ENCODE peak calls at places on chromosomes 16 and 17, in four cellular contexts. P is naive thymus-derived CD4-positive, alpha-beta T cell; E is ureter; V is head of caudate nucleus. J is an unnamed sample.

GRCh38 chr16:58459344-58460218 is 40.4 kb upstream of the NDRG4 start:
- DNase-seq in P (no peak), E (no peak), V (peak), J (no peak)

GRCh38 chr17:17778308-17779014 is 58.3 kb downstream of the SREBF1 start:
- DNase-seq in P (no peak), E (peak), V (peak), J (no peak)

GRCh38 chr16:1822801-1823200 is 3.8 kb downstream of the HAGH start:
- DNase-seq in P (no peak), E (no peak), V (no peak), J (no peak)

GRCh38 chr16:49543315-49543946 is 169.8 kb downstream of the C16orf78 start:
- DNase-seq in P (no peak), E (no peak), V (no peak), J (no peak)

GRCh38 chr16:34054969-34055368 is 595.6 kb downstream of the TP53TG3F start:
- DNase-seq in P (no peak), E (no peak), V (no peak), J (no peak)

GRCh38 chr17:31318298-31319190 is 2.9 kb downstream of the EVI2A start:
- DNase-seq in P (peak), E (no peak), V (peak), J (no peak)

GRCh38 chr17:37607637-37608368 is 1.4 kb downstream of the SYNRG start:
- DNase-seq in P (peak), E (no peak), V (no peak), J (no peak)

GRCh38 chr16:16025214-16025968 is 76.0 kb downstream of the ABCC1 start:
- DNase-seq in P (peak), E (peak), V (no peak), J (no peak)

GRCh38 chr17:33967608-33968349 is 287.3 kb upstream of the CCL2 start:
- DNase-seq in P (no peak), E (no peak), V (no peak), J (no peak)

GRCh38 chr16:50692999-50693781 is at the start of gene NOD2:
- DNase-seq in P (no peak), E (no peak), V (no peak), J (peak)

GRCh38 chr17:50170662-50171370 is 5.0 kb downstream of the SGCA start:
- DNase-seq in P (no peak), E (no peak), V (no peak), J (no peak)

GRCh38 chr16:84585886-84586285 is 32.0 kb downstream of the COTL1 start:
- DNase-seq in P (no peak), E (no peak), V (peak), J (no peak)

GRCh38 chr17:18257747-18258355 is 687 bp downstream of the FLII start:
- DNase-seq in P (peak), E (peak), V (peak), J (peak)

GRCh38 chr16:75306102-75306762 is 54.8 kb upstream of the BCAR1 start:
- DNase-seq in P (no peak), E (no peak), V (no peak), J (peak)

GRCh38 chr16:50763211-50763610 is 21.3 kb downstream of the CYLD start:
- DNase-seq in P (no peak), E (no peak), V (no peak), J (no peak)

GRCh38 chr16:8768701-8769100 is 28.7 kb downstream of the TMEM186 start:
- DNase-seq in P (no peak), E (no peak), V (no peak), J (no peak)

GRCh38 chr16:1773703-1774455 is 945 bp upstream of the MRPS34 start:
- DNase-seq in P (no peak), E (no peak), V (peak), J (no peak)

GRCh38 chr17:522912-523311 is 170.3 kb upstream of the RPH3AL start:
- DNase-seq in P (no peak), E (no peak), V (no peak), J (no peak)

GRCh38 chr16:50354629-50355456 is 13.9 kb downstream of the BRD7 start:
- DNase-seq in P (no peak), E (no peak), V (no peak), J (no peak)

GRCh38 chr17:2095536-2095910 is 40.6 kb downstream of the HIC1 start:
- DNase-seq in P (no peak), E (no peak), V (no peak), J (no peak)

GRCh38 chr17:73232587-73233373 is 28.9 kb downstream of the CPSF4L start:
- DNase-seq in P (no peak), E (peak), V (peak), J (peak)

GRCh38 chr17:33603794-33604193 is 310.7 kb upstream of the ASIC2 start:
- DNase-seq in P (no peak), E (no peak), V (no peak), J (no peak)

GRCh38 chr16:84247341-84247740 is 7.5 kb upstream of the KCNG4 start:
- DNase-seq in P (no peak), E (no peak), V (no peak), J (no peak)

GRCh38 chr17:1546292-1546922 is 16.2 kb downstream of the PITPNA start:
- DNase-seq in P (no peak), E (no peak), V (no peak), J (no peak)

GRCh38 chr17:49930880-49931279 is 38.1 kb upstream of the DLX4 start:
- DNase-seq in P (no peak), E (no peak), V (no peak), J (no peak)

GRCh38 chr16:88633684-88634140 is 4.7 kb upstream of the IL17C start:
- DNase-seq in P (no peak), E (no peak), V (no peak), J (peak)

GRCh38 chr17:78865682-78866390 is 25.2 kb upstream of the USP36 start:
- DNase-seq in P (no peak), E (peak), V (peak), J (peak)

GRCh38 chr17:50364715-50365114 is 8.3 kb downstream of the MRPL27 start:
- DNase-seq in P (no peak), E (no peak), V (no peak), J (no peak)

GRCh38 chr16:81645303-81645702 is 133.8 kb upstream of the PLCG2 start:
- DNase-seq in P (no peak), E (no peak), V (peak), J (no peak)